ENCODE peak calls at places on chromosomes 12 and 14, in seven cellular contexts. One of them, this sample, is unnamed.

GRCh38 chr14:58572092-58572853 is 65.5 kb upstream of the DACT1 start:
- DNase-seq in IMR-90: peak
- DNase-seq in H1: no peak
- DNase-seq in H9: no peak
- DNase-seq in neuronal stem cell: no peak
- DNase-seq in mesendoderm: peak
- DNase-seq in trophoblast cell: peak
- DNase-seq in this sample: peak

GRCh38 chr14:68733086-68733621 is 59.7 kb downstream of the ZFP36L1 start:
- DNase-seq in IMR-90: no peak
- DNase-seq in H1: no peak
- DNase-seq in H9: no peak
- DNase-seq in neuronal stem cell: no peak
- DNase-seq in mesendoderm: no peak
- DNase-seq in trophoblast cell: peak
- DNase-seq in this sample: peak

GRCh38 chr14:57983235-57983634 is 117.3 kb upstream of the SLC35F4 start:
- DNase-seq in IMR-90: no peak
- DNase-seq in H1: no peak
- DNase-seq in H9: no peak
- DNase-seq in neuronal stem cell: no peak
- DNase-seq in mesendoderm: peak
- DNase-seq in trophoblast cell: no peak
- DNase-seq in this sample: no peak

GRCh38 chr12:52010152-52010622 is 3.4 kb downstream of the TAMALIN start:
- DNase-seq in IMR-90: peak
- DNase-seq in H1: peak
- DNase-seq in H9: peak
- DNase-seq in neuronal stem cell: peak
- DNase-seq in mesendoderm: peak
- DNase-seq in trophoblast cell: no peak
- DNase-seq in this sample: peak

GRCh38 chr14:23160924-23161522 is 22.4 kb downstream of the SLC7A8 start:
- DNase-seq in IMR-90: peak
- DNase-seq in H1: peak
- DNase-seq in H9: peak
- DNase-seq in neuronal stem cell: no peak
- DNase-seq in mesendoderm: peak
- DNase-seq in trophoblast cell: peak
- DNase-seq in this sample: peak

GRCh38 chr12:27463826-27464554 is 17.5 kb downstream of the SMCO2 start:
- DNase-seq in IMR-90: peak
- DNase-seq in H1: no peak
- DNase-seq in H9: no peak
- DNase-seq in neuronal stem cell: no peak
- DNase-seq in mesendoderm: no peak
- DNase-seq in trophoblast cell: no peak
- DNase-seq in this sample: peak

GRCh38 chr12:103745962-103746361 is 95.1 kb downstream of the NT5DC3 start:
- DNase-seq in IMR-90: no peak
- DNase-seq in H1: peak
- DNase-seq in H9: peak
- DNase-seq in neuronal stem cell: no peak
- DNase-seq in mesendoderm: peak
- DNase-seq in trophoblast cell: no peak
- DNase-seq in this sample: no peak

GRCh38 chr12:113537751-113538087 is 66.0 kb upstream of the LHX5 start:
- DNase-seq in IMR-90: no peak
- DNase-seq in H1: no peak
- DNase-seq in H9: no peak
- DNase-seq in neuronal stem cell: no peak
- DNase-seq in mesendoderm: peak
- DNase-seq in trophoblast cell: no peak
- DNase-seq in this sample: no peak

GRCh38 chr12:72241552-72241951 is 30.6 kb upstream of the TRHDE start:
- DNase-seq in IMR-90: no peak
- DNase-seq in H1: no peak
- DNase-seq in H9: no peak
- DNase-seq in neuronal stem cell: no peak
- DNase-seq in mesendoderm: no peak
- DNase-seq in trophoblast cell: no peak
- DNase-seq in this sample: no peak

DNA sequence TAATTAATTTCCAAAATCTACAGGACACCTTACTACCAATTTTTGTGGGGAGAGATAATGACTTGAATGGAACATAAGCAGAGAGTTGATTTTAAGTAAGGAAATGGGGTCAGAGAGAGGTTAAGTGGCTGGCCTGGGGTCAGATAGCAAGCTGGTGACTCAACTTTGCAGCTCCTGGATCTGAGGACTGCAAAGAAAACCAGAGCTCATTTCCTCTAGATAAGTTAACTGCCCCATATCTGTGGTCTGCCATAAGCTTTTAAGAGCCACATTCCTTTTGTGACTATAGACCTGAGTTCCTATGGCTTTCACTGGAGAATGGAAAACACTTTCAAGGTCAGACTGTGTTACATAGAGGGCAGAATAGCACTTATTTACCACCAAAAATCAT is 201.2 kb upstream of the PRICKLE1 start:
- DNase-seq in IMR-90: peak
- DNase-seq in H1: no peak
- DNase-seq in H9: no peak
- DNase-seq in neuronal stem cell: no peak
- DNase-seq in mesendoderm: peak
- DNase-seq in trophoblast cell: peak
- DNase-seq in this sample: peak
- H3K18ac ChIP-seq in IMR-90: peak
- H3K18ac ChIP-seq in H1: no peak
- H3K18ac ChIP-seq in H9: no peak
- H3K18ac ChIP-seq in neuronal stem cell: no peak
- H3K18ac ChIP-seq in mesendoderm: no peak
- H3K18ac ChIP-seq in trophoblast cell: no peak
- H3K18ac ChIP-seq in this sample: no peak

GRCh38 chr12:50569876-50570275 is 65.1 kb downstream of the DIP2B start:
- DNase-seq in IMR-90: peak
- DNase-seq in H1: no peak
- DNase-seq in H9: no peak
- DNase-seq in neuronal stem cell: no peak
- DNase-seq in mesendoderm: no peak
- DNase-seq in trophoblast cell: peak
- DNase-seq in this sample: peak
- H3K18ac ChIP-seq in IMR-90: no peak
- H3K18ac ChIP-seq in H1: no peak
- H3K18ac ChIP-seq in H9: no peak
- H3K18ac ChIP-seq in neuronal stem cell: no peak
- H3K18ac ChIP-seq in mesendoderm: no peak
- H3K18ac ChIP-seq in trophoblast cell: no peak
- H3K18ac ChIP-seq in this sample: no peak

DNA sequence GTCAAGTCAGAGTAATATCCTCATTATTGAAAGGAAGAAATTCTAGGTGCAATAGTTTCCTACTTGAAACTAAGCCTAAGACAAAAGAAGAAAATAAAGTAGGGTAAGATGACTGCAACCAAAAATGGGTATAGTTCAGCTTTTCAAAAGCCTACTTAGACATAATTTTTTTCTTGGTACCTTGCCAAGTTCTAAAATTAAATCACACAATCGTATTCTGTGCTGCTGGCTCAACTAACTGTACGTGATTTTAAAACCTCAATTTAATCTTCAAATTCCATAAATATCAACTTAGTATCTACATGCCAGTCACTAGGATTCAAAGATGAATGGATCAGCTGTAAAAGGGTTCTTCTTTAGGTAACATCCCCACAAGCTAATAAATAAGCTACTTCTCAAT is 56.9 kb downstream of the SCAF11 start:
- DNase-seq in IMR-90: no peak
- DNase-seq in H1: no peak
- DNase-seq in H9: no peak
- DNase-seq in neuronal stem cell: no peak
- DNase-seq in mesendoderm: no peak
- DNase-seq in trophoblast cell: no peak
- DNase-seq in this sample: no peak
- H3K18ac ChIP-seq in IMR-90: no peak
- H3K18ac ChIP-seq in H1: no peak
- H3K18ac ChIP-seq in H9: no peak
- H3K18ac ChIP-seq in neuronal stem cell: no peak
- H3K18ac ChIP-seq in mesendoderm: no peak
- H3K18ac ChIP-seq in trophoblast cell: no peak
- H3K18ac ChIP-seq in this sample: no peak

GRCh38 chr14:73027546-73027945 is 640 bp upstream of the ZFYVE1 start:
- DNase-seq in IMR-90: no peak
- DNase-seq in H1: no peak
- DNase-seq in H9: no peak
- DNase-seq in neuronal stem cell: no peak
- DNase-seq in mesendoderm: no peak
- DNase-seq in trophoblast cell: no peak
- DNase-seq in this sample: no peak

GRCh38 chr14:73026243-73026844 is 562 bp downstream of the ZFYVE1 start:
- DNase-seq in IMR-90: no peak
- DNase-seq in H1: no peak
- DNase-seq in H9: no peak
- DNase-seq in neuronal stem cell: no peak
- DNase-seq in mesendoderm: no peak
- DNase-seq in trophoblast cell: no peak
- DNase-seq in this sample: no peak

GRCh38 chr14:73026845-73027542 is at the start of gene ZFYVE1:
- DNase-seq in IMR-90: peak
- DNase-seq in H1: peak
- DNase-seq in H9: peak
- DNase-seq in neuronal stem cell: peak
- DNase-seq in mesendoderm: peak
- DNase-seq in trophoblast cell: peak
- DNase-seq in this sample: peak

GRCh38 chr14:73027984-73028383 is 1.1 kb upstream of the ZFYVE1 start:
- DNase-seq in IMR-90: no peak
- DNase-seq in H1: no peak
- DNase-seq in H9: no peak
- DNase-seq in neuronal stem cell: no peak
- DNase-seq in mesendoderm: no peak
- DNase-seq in trophoblast cell: no peak
- DNase-seq in this sample: no peak

DNA sequence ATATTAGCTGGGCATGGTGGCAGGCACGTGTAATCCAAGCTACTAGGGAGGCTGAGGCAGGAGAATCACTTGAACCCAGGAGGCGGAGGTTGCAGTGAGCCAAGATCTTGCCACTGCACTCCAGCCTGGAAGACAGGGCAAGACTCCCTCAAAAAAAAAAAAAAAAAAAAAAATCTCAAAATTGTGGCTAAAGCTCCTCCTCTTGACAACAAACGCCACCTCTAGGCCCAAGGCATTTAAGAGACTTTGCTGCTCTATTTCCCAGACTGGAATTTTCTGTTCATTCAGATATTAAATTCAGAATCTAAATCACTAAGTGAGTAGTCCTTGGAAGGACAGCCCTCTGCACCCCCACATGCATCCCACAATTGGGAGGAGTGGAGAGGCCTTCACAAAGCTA is 1.4 kb downstream of the ZFYVE1 start:
- DNase-seq in IMR-90: peak
- DNase-seq in H1: no peak
- DNase-seq in H9: no peak
- DNase-seq in neuronal stem cell: no peak
- DNase-seq in mesendoderm: peak
- DNase-seq in trophoblast cell: peak
- DNase-seq in this sample: peak
- H3K18ac ChIP-seq in IMR-90: no peak
- H3K18ac ChIP-seq in H1: no peak
- H3K18ac ChIP-seq in H9: no peak
- H3K18ac ChIP-seq in neuronal stem cell: no peak
- H3K18ac ChIP-seq in mesendoderm: no peak
- H3K18ac ChIP-seq in trophoblast cell: no peak
- H3K18ac ChIP-seq in this sample: no peak

GRCh38 chr12:55739025-55739378 is 3.9 kb upstream of the GDF11 start:
- DNase-seq in IMR-90: no peak
- DNase-seq in H1: no peak
- DNase-seq in H9: no peak
- DNase-seq in neuronal stem cell: no peak
- DNase-seq in mesendoderm: no peak
- DNase-seq in trophoblast cell: no peak
- DNase-seq in this sample: no peak
- H3K18ac ChIP-seq in IMR-90: no peak
- H3K18ac ChIP-seq in H1: no peak
- H3K18ac ChIP-seq in H9: no peak
- H3K18ac ChIP-seq in neuronal stem cell: no peak
- H3K18ac ChIP-seq in mesendoderm: no peak
- H3K18ac ChIP-seq in trophoblast cell: no peak
- H3K18ac ChIP-seq in this sample: no peak

This sample was measured in mesenchymal stem cell.